ENCODE peak calls at places on chromosomes 16 and 17, in six cellular contexts. One of them, this sample, is unnamed.

GRCh38 chr16:4115941-4116327 is 308 bp downstream of the ADCY9 start:
- DNase-seq in SK-N-SH: no peak
- DNase-seq in HepG2: no peak
- DNase-seq in GM12878: no peak
- DNase-seq in HCT116: no peak
- DNase-seq in H1: no peak
- DNase-seq in this sample: no peak

GRCh38 chr16:58843675-58844074 is 109.6 kb upstream of the GOT2 start:
- DNase-seq in H1: no peak
- DNase-seq in GM12878: peak; percentile 12
- DNase-seq in HCT116: peak; percentile 3
- DNase-seq in SK-N-SH: peak; percentile 42
- DNase-seq in HepG2: peak; percentile 44
- DNase-seq in this sample: peak; percentile 21

GRCh38 chr16:80691111-80691761 is 113.2 kb downstream of the CDYL2 start:
- DNase-seq in SK-N-SH: no peak
- DNase-seq in GM12878: no peak
- DNase-seq in HepG2: no peak
- DNase-seq in H1: no peak
- DNase-seq in HCT116: no peak
- DNase-seq in this sample: no peak

GRCh38 chr16:85077576-85078125 is 34.6 kb downstream of the CIBAR2 start:
- DNase-seq in HCT116: no peak
- DNase-seq in GM12878: no peak
- DNase-seq in SK-N-SH: no peak
- DNase-seq in H1: no peak
- DNase-seq in HepG2: no peak
- DNase-seq in this sample: no peak

GRCh38 chr17:50719924-50720805 is 762 bp downstream of the LUC7L3 start:
- DNase-seq in H1: no peak
- DNase-seq in HCT116: no peak
- DNase-seq in SK-N-SH: no peak
- DNase-seq in GM12878: no peak
- DNase-seq in HepG2: no peak
- DNase-seq in this sample: no peak

GRCh38 chr17:79992657-79993389 is 42.8 kb downstream of the TBC1D16 start:
- DNase-seq in GM12878: no peak
- DNase-seq in HepG2: no peak
- DNase-seq in HCT116: no peak
- DNase-seq in H1: no peak
- DNase-seq in SK-N-SH: no peak
- DNase-seq in this sample: no peak

GRCh38 chr17:82808006-82808405 is 31.8 kb downstream of the ZNF750 start:
- DNase-seq in SK-N-SH: no peak
- DNase-seq in GM12878: no peak
- DNase-seq in HepG2: no peak
- DNase-seq in HCT116: no peak
- DNase-seq in H1: no peak
- DNase-seq in this sample: no peak

GRCh38 chr17:35079547-35079946 is 16.0 kb upstream of the RFFL start:
- DNase-seq in SK-N-SH: no peak
- DNase-seq in H1: no peak
- DNase-seq in GM12878: no peak
- DNase-seq in HepG2: peak; percentile 92
- DNase-seq in HCT116: no peak
- DNase-seq in this sample: no peak

GRCh38 chr17:2362881-2363280 is 25.6 kb downstream of the SGSM2 start:
- DNase-seq in H1: no peak
- DNase-seq in GM12878: no peak
- DNase-seq in HCT116: no peak
- DNase-seq in SK-N-SH: no peak
- DNase-seq in HepG2: no peak
- DNase-seq in this sample: no peak

GRCh38 chr17:3827124-3827773 is 18.8 kb downstream of the NCBP3 start:
- DNase-seq in H1: no peak
- DNase-seq in SK-N-SH: peak; percentile 61
- DNase-seq in HCT116: peak; percentile 58
- DNase-seq in GM12878: no peak
- DNase-seq in HepG2: peak; percentile 79
- DNase-seq in this sample: peak; percentile 39

GRCh38 chr16:73049051-73049910 is 1.4 kb upstream of the ZFHX3 start:
- DNase-seq in HCT116: no peak
- DNase-seq in H1: no peak
- DNase-seq in HepG2: no peak
- DNase-seq in SK-N-SH: no peak
- DNase-seq in GM12878: no peak
- DNase-seq in this sample: no peak

GRCh38 chr16:12459401-12459791 is 344.3 kb downstream of the CPPED1 start:
- DNase-seq in H1: no peak
- DNase-seq in HCT116: no peak
- DNase-seq in GM12878: no peak
- DNase-seq in SK-N-SH: no peak
- DNase-seq in HepG2: no peak
- DNase-seq in this sample: no peak

GRCh38 chr17:77476920-77477805 is 336.4 kb downstream of the SEC14L1 start:
- DNase-seq in GM12878: no peak
- DNase-seq in HCT116: no peak
- DNase-seq in HepG2: no peak
- DNase-seq in SK-N-SH: peak; percentile 91
- DNase-seq in H1: no peak
- DNase-seq in this sample: no peak

GRCh38 chr17:51016099-51016498 is 104.6 kb downstream of the SPAG9 start:
- DNase-seq in SK-N-SH: no peak
- DNase-seq in HepG2: no peak
- DNase-seq in HCT116: no peak
- DNase-seq in GM12878: no peak
- DNase-seq in H1: no peak
- DNase-seq in this sample: no peak

GRCh38 chr17:72158895-72159885 is 38.4 kb downstream of the SOX9 start:
- DNase-seq in HepG2: peak; percentile 23
- DNase-seq in H1: no peak
- DNase-seq in SK-N-SH: no peak
- DNase-seq in GM12878: no peak
- DNase-seq in HCT116: no peak
- DNase-seq in this sample: no peak

GRCh38 chr16:17970816-17971291 is 365.7 kb downstream of the NPIPA8 start:
- DNase-seq in HCT116: no peak
- DNase-seq in SK-N-SH: no peak
- DNase-seq in GM12878: no peak
- DNase-seq in HepG2: no peak
- DNase-seq in H1: no peak
- DNase-seq in this sample: no peak

GRCh38 chr17:57723427-57724037 is 21.6 kb downstream of the CCDC182 start:
- DNase-seq in H1: no peak
- DNase-seq in GM12878: no peak
- DNase-seq in SK-N-SH: no peak
- DNase-seq in HepG2: no peak
- DNase-seq in HCT116: no peak
- DNase-seq in this sample: no peak
- TF ChIP-seq MAX in H1: no peak
- TF ChIP-seq MAX in GM12878: no peak
- TF ChIP-seq MAX in SK-N-SH: no peak
- TF ChIP-seq MAX in HepG2: no peak
- TF ChIP-seq MAX in HCT116: no peak
- TF ChIP-seq MAX in this sample: no peak

DNA sequence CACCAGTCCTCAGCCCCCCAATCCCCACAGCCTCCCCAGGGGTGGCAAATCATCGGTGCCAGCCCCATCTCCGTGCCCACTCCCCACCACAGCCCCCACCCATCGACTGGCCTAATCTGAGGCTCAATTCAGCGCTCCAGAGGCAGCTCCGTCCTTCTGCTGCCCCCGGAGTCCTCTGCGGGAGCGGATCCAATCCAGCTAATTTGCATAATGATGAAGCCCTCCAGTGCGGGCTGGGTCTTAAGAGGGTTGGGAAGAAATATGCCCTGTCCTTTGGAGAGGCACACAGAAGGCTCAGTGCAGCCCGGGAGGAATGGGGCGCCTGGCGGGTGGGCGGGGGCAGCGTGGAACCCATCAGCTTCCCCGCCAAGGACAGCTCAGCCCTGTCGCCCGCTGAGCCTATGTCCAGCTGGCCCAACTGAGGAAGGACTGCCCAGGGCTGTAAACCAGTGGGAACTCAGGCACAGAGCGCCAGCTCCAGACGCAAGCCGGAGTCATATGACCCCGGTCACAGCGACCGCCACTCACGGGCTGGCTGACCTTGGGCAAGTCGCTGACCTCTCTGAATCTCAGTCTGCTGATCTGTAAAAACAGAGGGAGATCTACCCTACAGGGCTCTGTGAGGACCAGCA is 169.8 kb downstream of the C16orf78 start:
- DNase-seq in H1: no peak
- DNase-seq in HepG2: no peak
- DNase-seq in HCT116: no peak
- DNase-seq in SK-N-SH: no peak
- DNase-seq in GM12878: no peak
- DNase-seq in this sample: no peak
- TF ChIP-seq JUND in H1: no peak
- TF ChIP-seq JUND in HepG2: no peak
- TF ChIP-seq JUND in HCT116: no peak
- TF ChIP-seq JUND in SK-N-SH: no peak
- TF ChIP-seq JUND in GM12878: no peak
- TF ChIP-seq JUND in this sample: no peak

GRCh38 chr16:29809031-29809747 is 2.8 kb upstream of the PRRT2 start:
- DNase-seq in SK-N-SH: no peak
- DNase-seq in GM12878: no peak
- DNase-seq in HCT116: no peak
- DNase-seq in H1: no peak
- DNase-seq in HepG2: no peak
- DNase-seq in this sample: no peak

GRCh38 chr16:29811170-29811895 is 660 bp upstream of the PRRT2 start:
- DNase-seq in SK-N-SH: peak; percentile 88
- DNase-seq in H1: peak; percentile 86
- DNase-seq in HepG2: peak; percentile 95
- DNase-seq in GM12878: peak; percentile 72
- DNase-seq in HCT116: peak; percentile 89
- DNase-seq in this sample: peak; percentile 49

GRCh38 chr16:29810699-29811169 is 1.3 kb upstream of the PRRT2 start:
- DNase-seq in H1: no peak
- DNase-seq in GM12878: no peak
- DNase-seq in SK-N-SH: no peak
- DNase-seq in HepG2: no peak
- DNase-seq in HCT116: no peak
- DNase-seq in this sample: no peak

GRCh38 chr16:29808219-29808900 is 2.0 kb downstream of the MAZ start:
- DNase-seq in HepG2: no peak
- DNase-seq in GM12878: no peak
- DNase-seq in H1: no peak
- DNase-seq in HCT116: no peak
- DNase-seq in SK-N-SH: no peak
- DNase-seq in this sample: no peak

DNA sequence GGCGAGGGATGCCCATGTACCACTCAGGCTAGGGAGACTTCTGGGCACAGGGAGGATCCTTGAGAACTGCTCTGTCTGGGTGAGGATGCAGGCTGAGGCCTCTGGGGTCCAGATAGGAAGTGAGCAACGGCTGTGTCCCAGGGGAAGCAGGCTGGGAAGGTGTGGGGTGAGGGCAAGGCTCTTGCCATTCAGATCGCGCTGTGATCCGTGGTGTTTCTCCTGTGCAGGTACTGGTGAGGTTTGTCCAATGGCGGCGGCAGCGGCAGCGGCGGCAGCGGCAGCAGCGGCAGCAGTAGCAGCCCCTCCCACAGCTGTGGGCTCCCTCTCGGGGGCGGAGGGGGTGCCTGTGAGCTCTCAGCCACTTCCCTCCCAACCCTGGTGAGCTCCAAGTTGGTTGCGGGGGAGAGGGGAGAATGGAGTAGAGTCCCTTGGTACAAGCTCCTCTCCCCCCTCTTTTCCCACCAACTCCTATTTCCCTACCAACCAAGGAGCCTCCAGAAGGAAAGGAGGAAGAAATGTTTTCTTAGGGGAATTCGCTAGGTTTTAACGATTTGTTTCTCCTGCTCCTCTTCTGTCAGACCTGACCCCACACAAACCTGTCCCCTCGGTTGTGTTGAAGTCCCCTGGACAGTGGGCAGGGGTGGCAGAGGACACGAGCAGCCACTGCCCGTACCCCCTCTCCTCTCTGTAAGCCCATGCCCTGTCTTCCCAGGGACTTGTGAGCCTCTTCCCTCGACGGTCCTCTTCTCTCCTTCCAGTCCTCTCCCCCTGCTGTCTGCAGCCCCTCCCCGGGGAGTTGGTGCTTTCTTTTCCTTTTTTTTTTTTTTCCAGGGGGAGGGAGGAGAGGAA is 1.9 kb upstream of the PRRT2 start:
- DNase-seq in SK-N-SH: no peak
- DNase-seq in HCT116: no peak
- DNase-seq in H1: no peak
- DNase-seq in HepG2: no peak
- DNase-seq in GM12878: no peak
- DNase-seq in this sample: peak; percentile 53
- TF ChIP-seq MAX in SK-N-SH: no peak
- TF ChIP-seq MAX in HCT116: no peak
- TF ChIP-seq MAX in H1: no peak
- TF ChIP-seq MAX in HepG2: no peak
- TF ChIP-seq MAX in GM12878: no peak
- TF ChIP-seq MAX in this sample: no peak

GRCh38 chr17:47199627-47200324 is 9.4 kb upstream of the MYL4 start:
- DNase-seq in GM12878: no peak
- DNase-seq in HCT116: no peak
- DNase-seq in HepG2: no peak
- DNase-seq in H1: no peak
- DNase-seq in SK-N-SH: no peak
- DNase-seq in this sample: no peak
- TF ChIP-seq JUND in GM12878: no peak
- TF ChIP-seq JUND in HCT116: no peak
- TF ChIP-seq JUND in HepG2: no peak
- TF ChIP-seq JUND in H1: no peak
- TF ChIP-seq JUND in SK-N-SH: no peak
- TF ChIP-seq JUND in this sample: no peak

GRCh38 chr17:68707032-68707431 is 105.9 kb upstream of the FAM20A start:
- DNase-seq in SK-N-SH: no peak
- DNase-seq in HCT116: no peak
- DNase-seq in HepG2: no peak
- DNase-seq in GM12878: no peak
- DNase-seq in H1: no peak
- DNase-seq in this sample: no peak

GRCh38 chr17:68711858-68712257 is 110.7 kb upstream of the FAM20A start:
- DNase-seq in H1: no peak
- DNase-seq in GM12878: no peak
- DNase-seq in SK-N-SH: no peak
- DNase-seq in HCT116: no peak
- DNase-seq in HepG2: no peak
- DNase-seq in this sample: no peak

GRCh38 chr17:68710976-68711375 is 109.8 kb upstream of the FAM20A start:
- DNase-seq in H1: no peak
- DNase-seq in GM12878: no peak
- DNase-seq in HCT116: no peak
- DNase-seq in SK-N-SH: no peak
- DNase-seq in HepG2: no peak
- DNase-seq in this sample: no peak

GRCh38 chr17:68709461-68709860 is 108.3 kb upstream of the FAM20A start:
- DNase-seq in SK-N-SH: no peak
- DNase-seq in GM12878: no peak
- DNase-seq in HepG2: no peak
- DNase-seq in HCT116: no peak
- DNase-seq in H1: no peak
- DNase-seq in this sample: no peak

GRCh38 chr17:68709995-68710780 is 109.0 kb upstream of the FAM20A start:
- DNase-seq in GM12878: no peak
- DNase-seq in HepG2: no peak
- DNase-seq in H1: no peak
- DNase-seq in HCT116: no peak
- DNase-seq in SK-N-SH: peak; percentile 40
- DNase-seq in this sample: no peak
- TF ChIP-seq MAX in GM12878: no peak
- TF ChIP-seq MAX in HepG2: no peak
- TF ChIP-seq MAX in H1: no peak
- TF ChIP-seq MAX in HCT116: no peak
- TF ChIP-seq MAX in SK-N-SH: no peak
- TF ChIP-seq MAX in this sample: no peak

GRCh38 chr16:57244767-57245471 is at the start of gene ARL2BP:
- DNase-seq in HepG2: peak; percentile 96
- DNase-seq in GM12878: peak; percentile 84
- DNase-seq in HCT116: peak; percentile 94
- DNase-seq in SK-N-SH: peak; percentile 99
- DNase-seq in H1: peak; percentile 91
- DNase-seq in this sample: peak; percentile 100
- TF ChIP-seq JUND in HepG2: peak; percentile 42
- TF ChIP-seq JUND in GM12878: no peak
- TF ChIP-seq JUND in HCT116: no peak
- TF ChIP-seq JUND in SK-N-SH: no peak
- TF ChIP-seq JUND in H1: no peak
- TF ChIP-seq JUND in this sample: peak; percentile 11